ENCODE peak calls at places on chromosomes 6 and 20, in six cellular contexts. C, U, D, V, G and M are unnamed samples.

GRCh38 chr6:112983741-112984221 is 636.7 kb downstream of the RFPL4B start:
- DNase-seq in U (no peak), C (no peak), G (no peak), D (peak), V (peak), M (no peak)

GRCh38 chr6:49950415-49950751 is 13.6 kb downstream of the DEFB114 start:
- DNase-seq in C (no peak), D (no peak), V (no peak), U (no peak), G (no peak), M (no peak)

GRCh38 chr6:106728296-106728870 is 99.0 kb downstream of the QRSL1 start:
- DNase-seq in D (no peak), U (no peak), V (no peak), G (no peak), C (no peak), M (no peak)

GRCh38 chr20:24081077-24081476 is 92.5 kb upstream of the GGTLC1 start:
- DNase-seq in G (no peak), D (no peak), C (no peak), U (no peak), V (no peak), M (no peak)

GRCh38 chr6:166476634-166477215 is 94.0 kb upstream of the MPC1 start:
- DNase-seq in C (no peak), U (no peak), V (no peak), G (no peak), D (no peak), M (no peak)

GRCh38 chr6:137490961-137491360 is 3.2 kb downstream of the OLIG3 start:
- DNase-seq in D (no peak), V (no peak), G (no peak), U (no peak), C (no peak), M (no peak)

GRCh38 chr20:16260911-16261310 is 312.3 kb downstream of the KIF16B start:
- DNase-seq in V (no peak), G (no peak), U (no peak), C (no peak), D (no peak), M (no peak)

GRCh38 chr6:20811112-20811746 is 277.0 kb downstream of the CDKAL1 start:
- DNase-seq in V (peak), U (no peak), C (peak), G (no peak), D (peak), M (peak)

GRCh38 chr6:24494726-24495515 is at the start of gene ALDH5A1:
- DNase-seq in G (peak), D (peak), C (peak), V (peak), U (no peak), M (peak)

GRCh38 chr20:58048096-58048702 is 180.3 kb downstream of the ANKRD60 start:
- DNase-seq in D (peak), G (peak), V (peak), C (peak), U (no peak), M (peak)

GRCh38 chr20:50601511-50602431 is 89.6 kb downstream of the RIPOR3 start:
- DNase-seq in V (no peak), C (no peak), U (no peak), D (no peak), G (no peak), M (peak)

GRCh38 chr6:84798257-84798656 is 33.9 kb upstream of the TBX18 start:
- DNase-seq in C (no peak), D (no peak), G (no peak), V (no peak), U (no peak), M (no peak)

GRCh38 chr6:42547407-42548329 is 16.2 kb upstream of the UBR2 start:
- DNase-seq in D (peak), G (peak), V (peak), U (no peak), C (peak), M (peak)

GRCh38 chr20:23877524-23877923 is 2.0 kb downstream of the CST5 start:
- DNase-seq in U (no peak), V (no peak), D (no peak), C (no peak), G (no peak), M (no peak)

GRCh38 chr6:7108196-7108963 is 619 bp downstream of the RREB1 start:
- DNase-seq in C (peak), D (peak), V (peak), U (no peak), G (peak), M (peak)

GRCh38 chr6:42194056-42194455 is 700 bp downstream of the GUCA1B start:
- DNase-seq in D (no peak), G (no peak), V (no peak), U (no peak), C (no peak), M (no peak)

GRCh38 chr6:53615633-53616449 is 49.7 kb downstream of the KLHL31 start:
- DNase-seq in V (peak), D (peak), C (no peak), U (no peak), G (peak), M (peak)

GRCh38 chr20:14470231-14470894 is 133.0 kb upstream of the FLRT3 start:
- DNase-seq in C (no peak), G (peak), V (peak), D (no peak), U (no peak), M (no peak)

GRCh38 chr20:58352454-58352853 is 36.6 kb upstream of the VAPB start:
- DNase-seq in C (no peak), D (no peak), V (no peak), U (no peak), G (no peak), M (no peak)

GRCh38 chr6:26216886-26217713 is 129.9 kb downstream of the HFE start:
- DNase-seq in G (peak), U (no peak), V (no peak), D (peak), C (no peak), M (peak)

GRCh38 chr6:144285548-144285797 is 338 bp downstream of the UTRN start:
- DNase-seq in D (no peak), U (no peak), G (no peak), V (peak), C (no peak), M (no peak)
- TF ChIP-seq BHLHE40 in D (no peak), U (no peak), G (no peak), V (no peak), C (no peak), M (no peak)

DNA sequence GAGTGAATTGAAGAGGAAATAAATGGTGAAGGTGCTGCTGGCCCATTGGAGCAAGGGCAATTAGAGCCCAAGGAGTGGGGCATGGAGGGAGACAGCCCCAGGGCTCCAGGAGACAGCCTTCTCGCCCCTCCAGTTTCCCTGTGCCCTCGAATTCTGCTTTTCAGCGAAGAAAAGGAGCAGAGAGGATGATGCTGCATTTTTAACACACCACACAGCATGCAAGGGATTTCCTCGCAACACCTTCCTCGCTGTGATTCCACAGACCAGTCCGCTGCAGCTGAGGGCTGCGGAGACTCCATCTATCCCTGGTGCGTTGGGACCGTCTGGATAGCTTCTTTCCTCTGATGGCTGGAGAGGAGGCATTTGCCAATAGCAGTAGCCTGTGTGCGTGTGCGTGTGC is 41.7 kb downstream of the PTCHD4 start:
- DNase-seq in G (no peak), C (no peak), U (no peak), V (no peak), D (peak), M (no peak)
- TF ChIP-seq BHLHE40 in G (no peak), C (no peak), U (no peak), V (no peak), D (no peak), M (no peak)

GRCh38 chr6:135853227-135853626 is 1.7 kb downstream of the PDE7B start:
- DNase-seq in G (no peak), V (peak), C (no peak), U (no peak), D (peak), M (no peak)

GRCh38 chr6:135853986-135854385 is 2.5 kb downstream of the PDE7B start:
- DNase-seq in V (no peak), D (no peak), C (no peak), G (no peak), U (no peak), M (no peak)

GRCh38 chr6:135852775-135853174 is 1.3 kb downstream of the PDE7B start:
- DNase-seq in G (no peak), C (no peak), D (peak), U (no peak), V (no peak), M (no peak)

GRCh38 chr6:135850882-135851281 is 619 bp upstream of the PDE7B start:
- DNase-seq in U (no peak), G (no peak), D (no peak), C (no peak), V (no peak), M (no peak)

DNA sequence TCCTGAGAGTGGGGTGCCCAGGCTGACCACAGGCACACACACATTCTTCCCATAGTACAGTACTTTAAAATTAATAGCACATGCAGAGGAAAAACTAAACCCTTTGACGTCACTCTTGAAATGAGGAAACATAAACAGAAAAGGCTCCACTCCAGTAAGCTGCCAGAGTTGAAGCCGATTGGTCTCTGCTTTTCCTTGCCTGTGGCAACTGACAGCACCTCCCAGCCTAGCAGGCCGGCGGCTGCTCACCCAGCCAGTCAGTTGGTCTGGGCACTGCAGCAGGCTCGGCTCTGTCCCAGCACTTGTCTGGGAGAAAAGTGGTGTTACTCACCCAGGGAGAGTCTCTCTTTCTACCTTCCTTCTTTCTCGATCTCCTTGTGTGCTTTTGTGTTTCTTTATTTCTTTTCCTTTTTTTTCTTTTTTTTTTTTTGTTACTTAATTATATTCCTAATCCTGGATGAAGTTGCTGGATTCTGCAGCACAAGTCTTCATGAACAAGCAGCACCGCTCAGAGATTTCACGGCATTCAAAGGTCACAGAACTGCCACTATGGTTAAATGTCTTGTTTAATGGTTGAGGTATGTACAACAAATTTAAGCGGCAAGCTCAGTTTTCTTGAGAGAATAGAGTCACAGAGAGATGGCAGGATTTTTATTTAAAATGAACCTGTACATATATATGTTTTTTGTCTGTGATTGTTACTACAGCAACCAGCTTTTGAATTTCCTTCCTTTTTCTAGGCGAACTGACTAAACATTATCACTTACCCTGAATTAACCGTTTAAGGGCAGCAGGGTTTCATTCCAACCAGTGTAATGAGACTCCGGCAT is at the start of gene PDE7B:
- DNase-seq in D (peak), G (no peak), C (peak), U (no peak), V (peak), M (no peak)
- TF ChIP-seq BHLHE40 in D (peak), G (no peak), C (no peak), U (no peak), V (no peak), M (no peak)

DNA sequence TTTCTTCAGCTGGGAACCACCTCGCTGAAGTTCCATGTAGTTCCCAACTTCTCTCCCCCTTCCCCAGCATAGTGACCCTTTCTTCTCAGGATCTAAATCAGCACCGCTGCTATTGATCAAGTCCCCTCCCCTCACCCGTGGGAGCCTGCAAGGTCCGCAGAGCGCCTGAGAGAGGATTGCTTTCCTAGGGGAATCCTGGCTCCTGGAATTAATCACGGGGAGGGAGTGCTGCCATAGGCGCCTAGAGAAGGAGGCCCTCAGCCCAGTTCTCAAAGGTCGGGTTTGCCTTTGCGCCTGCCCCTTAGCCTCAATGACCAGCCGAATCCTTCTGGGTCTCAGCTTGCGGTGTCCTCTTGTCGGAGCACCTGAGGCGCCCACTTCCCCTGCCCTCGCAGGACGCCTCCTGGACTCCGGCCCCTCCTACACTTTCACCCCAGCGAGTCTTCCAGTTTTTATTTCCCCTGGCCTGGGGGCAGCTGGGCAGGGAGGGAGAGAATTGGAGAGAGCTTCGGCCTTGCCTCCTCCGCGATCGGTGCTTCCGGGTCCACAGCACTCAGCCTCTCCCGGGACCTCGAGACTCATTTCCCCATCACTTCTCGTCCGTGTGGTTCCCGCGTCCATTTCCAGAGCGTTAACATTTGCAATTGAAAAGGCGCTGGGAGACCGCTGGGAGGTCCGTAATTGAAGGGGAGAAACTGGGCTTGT is 3.1 kb upstream of the NKX2-2 start:
- DNase-seq in V (no peak), G (no peak), U (no peak), D (no peak), C (no peak), M (no peak)
- TF ChIP-seq BHLHE40 in V (no peak), G (no peak), U (no peak), D (no peak), C (no peak), M (no peak)

GRCh38 chr20:61608275-61609085 is 356.4 kb downstream of the CDH4 start:
- DNase-seq in V (peak), C (peak), D (peak), U (no peak), G (peak), M (peak)
- TF ChIP-seq BHLHE40 in V (no peak), C (no peak), D (peak), U (no peak), G (peak), M (peak)

DNA sequence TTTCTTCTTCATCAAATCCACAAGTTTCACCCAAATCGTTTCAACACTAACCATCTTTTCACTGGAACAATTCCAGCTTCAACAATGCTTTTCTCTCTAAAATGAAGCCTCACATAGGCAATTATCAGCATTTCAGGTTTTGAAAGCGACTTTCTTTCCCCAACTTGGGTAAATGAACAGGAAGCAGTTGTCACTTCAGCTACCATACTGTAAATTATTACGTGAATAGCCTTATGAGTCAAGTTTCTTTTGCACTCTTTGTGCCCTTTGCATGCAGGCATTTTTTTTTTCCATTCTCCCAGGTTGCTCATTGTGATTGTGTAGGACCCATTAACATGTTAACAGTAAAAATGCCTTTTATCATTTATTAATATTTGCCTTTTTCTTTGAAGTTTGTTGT is 121.7 kb upstream of the BTBD3 start:
- DNase-seq in C (no peak), D (peak), U (no peak), G (no peak), V (no peak), M (no peak)
- TF ChIP-seq BHLHE40 in C (no peak), D (no peak), U (no peak), G (no peak), V (no peak), M (no peak)

DNA sequence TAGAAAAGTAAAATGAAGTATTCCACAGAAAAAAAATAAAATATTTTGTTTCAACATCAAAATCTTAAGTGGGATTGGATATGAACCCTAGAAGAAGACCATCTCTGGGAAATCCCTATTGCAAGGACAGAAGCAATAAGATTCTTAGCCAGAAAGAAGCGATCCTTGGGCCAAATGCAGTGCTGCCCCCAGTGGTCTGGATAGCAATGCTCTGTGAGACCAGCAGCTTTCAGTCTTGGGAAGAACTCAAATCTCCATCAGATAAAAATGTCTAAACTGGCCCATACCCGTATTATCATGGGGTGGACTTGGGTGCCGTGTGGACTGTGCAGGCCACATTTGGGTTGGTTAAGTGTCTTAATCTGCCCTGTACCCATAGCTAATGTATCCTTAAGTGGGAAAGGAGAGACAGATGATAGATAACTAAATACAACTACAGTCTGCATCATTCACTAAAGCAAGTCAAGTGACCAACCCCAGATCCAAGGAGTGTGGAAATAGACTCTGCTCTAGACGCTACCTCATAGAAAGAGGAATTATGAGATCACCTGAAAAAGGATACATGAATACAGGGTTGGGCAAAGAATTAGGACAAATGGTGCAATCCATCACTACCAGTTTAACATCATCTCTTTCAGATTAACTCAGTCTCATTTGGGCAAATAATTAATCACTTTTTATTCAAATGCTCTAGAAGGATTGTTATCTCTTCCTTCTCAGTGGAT is 38.9 kb upstream of the SNAP25 start:
- DNase-seq in G (peak), V (peak), C (peak), U (no peak), D (peak), M (no peak)
- TF ChIP-seq BHLHE40 in G (no peak), V (no peak), C (no peak), U (no peak), D (no peak), M (no peak)

GRCh38 chr6:63805808-63806572 is 170.4 kb downstream of the PHF3 start:
- DNase-seq in D (peak), U (no peak), G (peak), V (peak), C (no peak), M (no peak)
- TF ChIP-seq BHLHE40 in D (peak), U (no peak), G (no peak), V (no peak), C (no peak), M (no peak)

DNA sequence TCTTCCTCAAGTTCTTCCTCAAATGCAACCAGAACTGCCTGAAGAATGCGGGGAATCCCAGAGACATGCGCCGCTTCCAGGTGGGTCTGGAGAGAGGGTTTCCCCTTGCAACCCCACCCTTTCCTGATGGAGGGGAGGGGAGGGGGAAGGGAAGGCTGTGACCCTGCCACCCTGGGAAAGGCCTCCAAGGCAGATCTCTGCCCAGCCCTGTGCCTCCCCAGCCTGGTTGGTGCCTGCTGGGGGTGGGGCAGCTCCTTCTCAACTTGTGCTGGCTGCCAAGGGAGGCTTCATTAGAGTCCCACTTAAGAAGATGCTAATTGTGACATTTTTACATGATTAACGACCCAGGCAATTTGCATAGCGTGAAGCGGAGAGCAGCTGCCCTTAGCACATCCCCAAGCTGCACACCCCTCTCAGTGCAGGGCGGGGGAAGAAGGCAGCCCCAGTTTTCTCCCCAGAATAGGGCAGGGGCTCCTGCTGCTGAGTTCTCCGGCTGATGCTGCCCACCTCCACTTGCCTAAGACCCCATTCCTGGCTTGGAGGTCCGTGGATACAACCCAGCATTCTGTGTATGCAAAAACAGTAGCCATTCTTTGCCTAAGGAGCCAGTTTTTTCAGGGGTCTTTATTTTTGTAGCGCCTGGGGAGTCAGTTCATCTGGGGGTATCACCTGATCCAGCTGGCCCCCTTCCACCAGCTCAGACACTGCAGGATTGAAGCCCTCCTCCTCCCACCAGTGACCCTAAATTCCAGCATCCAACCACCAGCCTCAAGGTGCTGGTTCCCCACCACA is 51.7 kb downstream of the CPXM1 start:
- DNase-seq in C (no peak), G (no peak), U (no peak), D (no peak), V (no peak), M (no peak)
- TF ChIP-seq BHLHE40 in C (no peak), G (no peak), U (no peak), D (no peak), V (no peak), M (no peak)

GRCh38 chr6:36912583-36912982 is 26.8 kb downstream of the C6orf89 start:
- DNase-seq in V (no peak), C (no peak), D (peak), U (peak), G (no peak), M (no peak)
- TF ChIP-seq BHLHE40 in V (no peak), C (no peak), D (peak), U (no peak), G (no peak), M (no peak)